ENCODE peak calls at places on chromosomes 16 and 17, in ten cellular contexts. R, H, S, A, V, F, W, G, P and B are unnamed samples.

GRCh38 chr16:81688182-81688581 is 90.9 kb upstream of the PLCG2 start:
- DNase-seq in R (no peak), H (no peak), S (no peak), A (no peak), V (no peak), F (no peak), W (no peak), G (no peak), P (no peak), B (no peak)

GRCh38 chr16:5862103-5863003 is 764.8 kb upstream of the EEF2KMT start:
- DNase-seq in R (no peak), H (no peak), S (no peak), A (no peak), V (no peak), F (no peak), W (no peak), G (no peak), P (no peak), B (no peak)

GRCh38 chr17:49915670-49916069 is 53.3 kb upstream of the DLX4 start:
- DNase-seq in R (no peak), H (no peak), S (no peak), A (peak; percentile 74), V (peak; percentile 31), F (no peak), W (no peak), G (no peak), P (no peak), B (no peak)

GRCh38 chr17:17836818-17837379 is at the start of gene SREBF1:
- DNase-seq in R (peak; percentile 75), H (peak; percentile 68), S (peak; percentile 59), A (peak; percentile 57), V (peak; percentile 78), F (no peak), W (peak; percentile 46), G (peak; percentile 46), P (peak; percentile 44), B (peak; percentile 61)

GRCh38 chr17:55402374-55402773 is 19.3 kb downstream of the MMD start:
- DNase-seq in R (no peak), H (no peak), S (no peak), A (no peak), V (no peak), F (no peak), W (no peak), G (no peak), P (peak; percentile 18), B (no peak)

GRCh38 chr17:57782051-57782490 is 37.0 kb upstream of the CCDC182 start:
- DNase-seq in R (peak; percentile 24), H (no peak), S (no peak), A (peak; percentile 23), V (no peak), F (no peak), W (no peak), G (no peak), P (no peak), B (no peak)

GRCh38 chr17:83175551-83176271 is 96.3 kb downstream of the METRNL start:
- DNase-seq in R (no peak), H (no peak), S (no peak), A (no peak), V (peak; percentile 16), F (no peak), W (no peak), G (no peak), P (no peak), B (no peak)

GRCh38 chr16:57887711-57888110 is 83.2 kb downstream of the CNGB1 start:
- DNase-seq in R (no peak), H (no peak), S (no peak), A (no peak), V (no peak), F (no peak), W (no peak), G (no peak), P (no peak), B (no peak)

GRCh38 chr17:17520599-17521232 is 24.5 kb upstream of the RASD1 start:
- DNase-seq in R (no peak), H (no peak), S (no peak), A (no peak), V (no peak), F (no peak), W (no peak), G (no peak), P (no peak), B (no peak)

GRCh38 chr16:68037820-68038597 is 14.9 kb downstream of the DUS2 start:
- DNase-seq in R (no peak), H (peak; percentile 35), S (no peak), A (no peak), V (no peak), F (no peak), W (no peak), G (no peak), P (no peak), B (no peak)

GRCh38 chr17:2704890-2705248 is 6.7 kb downstream of the CLUH start:
- DNase-seq in R (no peak), H (no peak), S (no peak), A (no peak), V (no peak), F (no peak), W (no peak), G (no peak), P (no peak), B (no peak)

GRCh38 chr16:27984121-27984520 is 79.4 kb downstream of the GSG1L start:
- DNase-seq in R (no peak), H (no peak), S (no peak), A (no peak), V (no peak), F (no peak), W (no peak), G (no peak), P (no peak), B (no peak)

GRCh38 chr16:73053379-73054130 is 5.6 kb upstream of the ZFHX3 start:
- DNase-seq in R (no peak), H (no peak), S (no peak), A (peak; percentile 63), V (no peak), F (no peak), W (no peak), G (peak; percentile 72), P (peak; percentile 86), B (no peak)

GRCh38 chr17:48002920-48003685 is 32.2 kb downstream of the CDK5RAP3 start:
- DNase-seq in R (no peak), H (no peak), S (no peak), A (peak; percentile 27), V (peak; percentile 46), F (no peak), W (no peak), G (no peak), P (no peak), B (no peak)